ENCODE peak calls at places on chromosomes 5 and 9, in five cellular contexts. One of them, this sample, is unnamed.

GRCh38 chr5:65434122-65434521 is 47.6 kb downstream of the ADAMTS6 start:
- DNase-seq in trophoblast cell: no peak
- DNase-seq in neuronal stem cell: no peak
- DNase-seq in H1: no peak
- DNase-seq in H9: no peak
- DNase-seq in this sample: no peak

GRCh38 chr5:127757576-127757975 is 54.4 kb downstream of the CCDC192 start:
- DNase-seq in trophoblast cell: no peak
- DNase-seq in neuronal stem cell: peak
- DNase-seq in H1: no peak
- DNase-seq in H9: no peak
- DNase-seq in this sample: peak

GRCh38 chr9:5586391-5586802 is 42.5 kb upstream of the RIC1 start:
- DNase-seq in trophoblast cell: peak
- DNase-seq in neuronal stem cell: no peak
- DNase-seq in H1: no peak
- DNase-seq in H9: no peak
- DNase-seq in this sample: peak

GRCh38 chr5:117131048-117131679 is 556.5 kb upstream of the SEMA6A start:
- DNase-seq in trophoblast cell: no peak
- DNase-seq in neuronal stem cell: no peak
- DNase-seq in H1: no peak
- DNase-seq in H9: no peak
- DNase-seq in this sample: no peak

GRCh38 chr9:93650448-93650847 is 74.1 kb downstream of the PHF2 start:
- DNase-seq in trophoblast cell: no peak
- DNase-seq in neuronal stem cell: no peak
- DNase-seq in H1: no peak
- DNase-seq in H9: no peak
- DNase-seq in this sample: no peak

GRCh38 chr5:56060276-56061110 is 65.7 kb upstream of the IL6ST start:
- DNase-seq in trophoblast cell: no peak
- DNase-seq in neuronal stem cell: no peak
- DNase-seq in H1: no peak
- DNase-seq in H9: no peak
- DNase-seq in this sample: peak

GRCh38 chr5:109989994-109990722 is 300.4 kb downstream of the MAN2A1 start:
- DNase-seq in trophoblast cell: no peak
- DNase-seq in neuronal stem cell: no peak
- DNase-seq in H1: no peak
- DNase-seq in H9: no peak
- DNase-seq in this sample: no peak

GRCh38 chr9:6024035-6024554 is 8.7 kb upstream of the RANBP6 start:
- DNase-seq in trophoblast cell: peak
- DNase-seq in neuronal stem cell: peak
- DNase-seq in H1: peak
- DNase-seq in H9: no peak
- DNase-seq in this sample: peak

GRCh38 chr9:75239176-75239575 is 150.9 kb downstream of the OSTF1 start:
- DNase-seq in trophoblast cell: peak
- DNase-seq in neuronal stem cell: no peak
- DNase-seq in H1: no peak
- DNase-seq in H9: no peak
- DNase-seq in this sample: peak

GRCh38 chr9:14075218-14075617 is 238.7 kb downstream of the NFIB start:
- DNase-seq in trophoblast cell: no peak
- DNase-seq in neuronal stem cell: no peak
- DNase-seq in H1: no peak
- DNase-seq in H9: no peak
- DNase-seq in this sample: no peak

GRCh38 chr9:97536480-97536879 is 35.0 kb downstream of the TMOD1 start:
- DNase-seq in trophoblast cell: no peak
- DNase-seq in neuronal stem cell: no peak
- DNase-seq in H1: no peak
- DNase-seq in H9: no peak
- DNase-seq in this sample: no peak

GRCh38 chr9:137226338-137227056 is 805 bp upstream of the RNF224 start:
- DNase-seq in trophoblast cell: peak
- DNase-seq in neuronal stem cell: no peak
- DNase-seq in H1: no peak
- DNase-seq in H9: no peak
- DNase-seq in this sample: no peak

GRCh38 chr5:55853818-55854217 is 2.7 kb downstream of the IL31RA start:
- DNase-seq in trophoblast cell: no peak
- DNase-seq in neuronal stem cell: no peak
- DNase-seq in H1: no peak
- DNase-seq in H9: no peak
- DNase-seq in this sample: peak

GRCh38 chr9:93072383-93072795 is 13.9 kb downstream of the SUSD3 start:
- DNase-seq in trophoblast cell: no peak
- DNase-seq in neuronal stem cell: no peak
- DNase-seq in H1: no peak
- DNase-seq in H9: no peak
- DNase-seq in this sample: peak

GRCh38 chr5:74767579-74767913 is 497 bp downstream of the NSA2 start:
- DNase-seq in trophoblast cell: no peak
- DNase-seq in neuronal stem cell: peak
- DNase-seq in H1: no peak
- DNase-seq in H9: no peak
- DNase-seq in this sample: peak

GRCh38 chr9:113541019-113541900 is 77.7 kb downstream of the RGS3 start:
- DNase-seq in trophoblast cell: no peak
- DNase-seq in neuronal stem cell: peak
- DNase-seq in H1: peak
- DNase-seq in H9: peak
- DNase-seq in this sample: peak

GRCh38 chr5:72633649-72634048 is 126.4 kb upstream of the ZNF366 start:
- DNase-seq in trophoblast cell: no peak
- DNase-seq in neuronal stem cell: no peak
- DNase-seq in H1: no peak
- DNase-seq in H9: no peak
- DNase-seq in this sample: peak

GRCh38 chr5:105506692-105507277 is 1944.2 kb upstream of the NUDT12 start:
- DNase-seq in trophoblast cell: peak
- DNase-seq in neuronal stem cell: no peak
- DNase-seq in H1: no peak
- DNase-seq in H9: peak
- DNase-seq in this sample: peak

GRCh38 chr5:143775258-143775657 is 36.7 kb upstream of the HMHB1 start:
- DNase-seq in trophoblast cell: no peak
- DNase-seq in neuronal stem cell: no peak
- DNase-seq in H1: no peak
- DNase-seq in H9: no peak
- DNase-seq in this sample: peak

GRCh38 chr5:74342948-74343682 is 297.4 kb downstream of the ENC1 start:
- DNase-seq in trophoblast cell: no peak
- DNase-seq in neuronal stem cell: no peak
- DNase-seq in H1: no peak
- DNase-seq in H9: no peak
- DNase-seq in this sample: no peak

GRCh38 chr5:10503997-10504761 is 59.7 kb upstream of the ANKRD33B start:
- DNase-seq in trophoblast cell: no peak
- DNase-seq in neuronal stem cell: no peak
- DNase-seq in H1: no peak
- DNase-seq in H9: no peak
- DNase-seq in this sample: no peak

GRCh38 chr9:127880143-127880542 is 2.7 kb upstream of the AK1 start:
- DNase-seq in trophoblast cell: no peak
- DNase-seq in neuronal stem cell: no peak
- DNase-seq in H1: no peak
- DNase-seq in H9: no peak
- DNase-seq in this sample: no peak

GRCh38 chr9:2570615-2571479 is 50.7 kb upstream of the VLDLR start:
- DNase-seq in trophoblast cell: peak
- DNase-seq in neuronal stem cell: no peak
- DNase-seq in H1: no peak
- DNase-seq in H9: no peak
- DNase-seq in this sample: peak

GRCh38 chr5:10021248-10021647 is 228.4 kb downstream of the ATPSCKMT start:
- DNase-seq in trophoblast cell: no peak
- DNase-seq in neuronal stem cell: no peak
- DNase-seq in H1: no peak
- DNase-seq in H9: no peak
- DNase-seq in this sample: no peak

GRCh38 chr5:65062684-65063083 is 294.0 kb downstream of the CWC27 start:
- DNase-seq in trophoblast cell: peak
- DNase-seq in neuronal stem cell: no peak
- DNase-seq in H1: no peak
- DNase-seq in H9: no peak
- DNase-seq in this sample: peak

GRCh38 chr5:98768160-98769005 is 5.1 kb upstream of the RGMB start:
- DNase-seq in trophoblast cell: peak
- DNase-seq in neuronal stem cell: peak
- DNase-seq in H1: peak
- DNase-seq in H9: peak
- DNase-seq in this sample: peak

GRCh38 chr9:101995231-101995630 is 256.8 kb upstream of the GRIN3A start:
- DNase-seq in trophoblast cell: no peak
- DNase-seq in neuronal stem cell: no peak
- DNase-seq in H1: no peak
- DNase-seq in H9: no peak
- DNase-seq in this sample: no peak

GRCh38 chr5:80093796-80094195 is 58.6 kb downstream of the THBS4 start:
- DNase-seq in trophoblast cell: no peak
- DNase-seq in neuronal stem cell: peak
- DNase-seq in H1: no peak
- DNase-seq in H9: peak
- DNase-seq in this sample: no peak
- H2BK5ac ChIP-seq in trophoblast cell: no peak
- H2BK5ac ChIP-seq in neuronal stem cell: no peak
- H2BK5ac ChIP-seq in H1: peak
- H2BK5ac ChIP-seq in H9: no peak
- H2BK5ac ChIP-seq in this sample: no peak

GRCh38 chr5:97102010-97102470 is 40.4 kb downstream of the LIX1 start:
- DNase-seq in trophoblast cell: no peak
- DNase-seq in neuronal stem cell: no peak
- DNase-seq in H1: peak
- DNase-seq in H9: peak
- DNase-seq in this sample: no peak

GRCh38 chr5:97098864-97099454 is 43.5 kb downstream of the LIX1 start:
- DNase-seq in trophoblast cell: no peak
- DNase-seq in neuronal stem cell: no peak
- DNase-seq in H1: no peak
- DNase-seq in H9: no peak
- DNase-seq in this sample: no peak

GRCh38 chr5:97097348-97098220 is 44.8 kb downstream of the LIX1 start:
- DNase-seq in trophoblast cell: no peak
- DNase-seq in neuronal stem cell: no peak
- DNase-seq in H1: no peak
- DNase-seq in H9: no peak
- DNase-seq in this sample: no peak

GRCh38 chr5:97100486-97100885 is 41.9 kb downstream of the LIX1 start:
- DNase-seq in trophoblast cell: no peak
- DNase-seq in neuronal stem cell: no peak
- DNase-seq in H1: no peak
- DNase-seq in H9: no peak
- DNase-seq in this sample: peak

DNA sequence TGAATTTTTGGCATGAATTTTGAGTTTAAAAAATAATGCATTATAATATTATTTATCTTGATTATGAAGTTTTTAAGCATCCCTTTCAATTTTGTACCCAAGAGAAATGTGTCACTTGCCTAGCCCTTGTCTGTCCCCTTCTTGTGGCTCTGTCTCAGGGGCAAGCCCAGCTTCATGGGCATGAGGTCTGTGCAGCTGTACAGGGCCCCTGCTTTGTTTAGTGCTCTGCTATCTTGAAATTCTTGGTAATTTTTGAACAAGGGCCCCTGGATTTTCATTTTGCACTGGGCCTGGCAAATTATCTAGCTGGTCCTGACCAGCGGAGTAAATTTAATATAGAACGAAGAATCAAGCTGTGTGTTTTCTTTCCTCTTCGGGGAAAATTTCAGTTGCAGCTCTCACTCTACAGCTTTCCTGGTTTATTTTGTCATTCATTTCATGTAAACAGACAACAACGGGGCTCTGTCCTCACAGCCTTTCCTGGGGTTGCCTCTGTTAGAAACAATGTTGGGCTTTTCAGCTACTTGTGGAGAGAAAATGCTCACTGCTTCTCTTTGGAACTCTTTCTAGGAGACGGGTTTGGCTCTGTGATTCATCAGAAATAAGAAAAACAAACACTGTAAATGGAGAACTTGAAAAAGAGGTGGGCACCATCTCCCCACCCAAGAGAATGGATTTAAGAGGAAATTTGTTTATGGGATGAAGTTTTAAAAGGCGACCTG is 41.1 kb downstream of the LIX1 start:
- DNase-seq in trophoblast cell: no peak
- DNase-seq in neuronal stem cell: no peak
- DNase-seq in H1: no peak
- DNase-seq in H9: no peak
- DNase-seq in this sample: peak
- H2BK12ac ChIP-seq in trophoblast cell: no peak
- H2BK12ac ChIP-seq in neuronal stem cell: no peak
- H2BK12ac ChIP-seq in H1: peak
- H2BK12ac ChIP-seq in H9: no peak
- H2BK12ac ChIP-seq in this sample: no peak

DNA sequence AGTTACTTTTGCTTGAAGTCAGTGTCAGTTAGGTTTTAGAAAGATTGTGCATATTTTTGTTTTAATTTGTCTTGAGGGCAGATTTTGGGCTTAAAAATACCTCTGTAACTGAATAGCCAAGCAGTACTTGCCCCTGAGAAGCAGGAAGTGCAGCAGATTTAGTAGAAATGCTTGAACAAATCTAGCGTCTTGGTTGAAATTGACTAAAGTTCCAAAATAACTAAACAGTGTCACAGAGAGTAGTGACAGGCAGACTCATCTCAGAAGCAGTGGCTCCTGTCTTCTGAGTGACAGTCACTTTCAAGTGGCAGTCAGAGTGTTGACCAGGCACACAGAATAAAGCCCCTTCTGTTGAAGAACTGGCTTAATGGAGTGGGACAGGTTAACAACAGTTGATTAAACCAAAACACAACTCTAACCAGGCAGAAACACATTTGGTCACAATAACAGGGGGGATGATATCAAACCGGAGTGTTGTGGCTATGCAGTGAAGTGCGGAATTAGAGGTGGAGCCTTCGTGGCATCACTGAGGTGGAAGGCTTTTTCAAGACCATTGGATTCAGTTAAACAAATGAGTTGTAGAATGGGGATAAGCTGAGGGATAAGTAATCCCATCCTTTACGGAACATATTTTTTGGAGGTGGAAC is 29.1 kb downstream of the TRIO start:
- DNase-seq in trophoblast cell: no peak
- DNase-seq in neuronal stem cell: no peak
- DNase-seq in H1: no peak
- DNase-seq in H9: no peak
- DNase-seq in this sample: no peak
- H2BK5ac ChIP-seq in trophoblast cell: no peak
- H2BK5ac ChIP-seq in neuronal stem cell: no peak
- H2BK5ac ChIP-seq in H1: no peak
- H2BK5ac ChIP-seq in H9: no peak
- H2BK5ac ChIP-seq in this sample: no peak

DNA sequence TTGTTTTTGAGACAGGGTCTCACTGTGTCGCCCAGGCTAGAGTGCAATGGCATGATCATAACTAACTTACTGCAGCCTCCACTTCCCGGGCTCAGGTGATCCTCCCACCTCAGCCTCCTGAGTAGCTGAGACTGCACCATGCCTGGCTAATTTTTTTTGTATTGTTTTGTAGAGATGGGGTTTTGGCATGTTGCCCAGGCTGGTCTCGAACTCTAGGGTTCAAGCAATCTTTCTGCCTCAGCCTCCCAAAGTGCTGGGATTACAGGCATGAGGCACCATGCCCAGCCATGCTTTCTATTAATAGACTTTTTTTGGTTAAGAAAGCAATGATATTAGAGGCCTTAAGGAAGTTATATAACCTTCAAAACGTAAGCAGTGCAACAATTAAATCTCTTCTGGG is 23.3 kb downstream of the CLTA start:
- DNase-seq in trophoblast cell: no peak
- DNase-seq in neuronal stem cell: no peak
- DNase-seq in H1: no peak
- DNase-seq in H9: no peak
- DNase-seq in this sample: no peak
- H2BK12ac ChIP-seq in trophoblast cell: no peak
- H2BK12ac ChIP-seq in neuronal stem cell: no peak
- H2BK12ac ChIP-seq in H1: no peak
- H2BK12ac ChIP-seq in H9: no peak
- H2BK12ac ChIP-seq in this sample: no peak